ENCODE peak calls at places on chromosomes 13 and 19, in six cellular contexts. I, L, F, M, J and O are unnamed samples.

GRCh38 chr13:99307648-99308339 is 595 bp upstream of the GPR183 start:
- DNase-seq in I (peak; percentile 75), L (no peak), F (no peak), M (no peak), J (peak; percentile 74), O (peak; percentile 43)

GRCh38 chr19:10010247-10010691 is at the start of gene COL5A3:
- DNase-seq in I (no peak), L (peak; percentile 35), F (no peak), M (peak; percentile 46), J (no peak), O (no peak)

GRCh38 chr13:37369618-37370017 is 228.9 kb downstream of the POSTN start:
- DNase-seq in I (no peak), L (no peak), F (no peak), M (no peak), J (peak; percentile 12), O (no peak)

GRCh38 chr19:7337380-7338194 is 11.2 kb upstream of the ARHGEF18 start:
- DNase-seq in I (no peak), L (peak; percentile 25), F (peak; percentile 99), M (peak; percentile 24), J (no peak), O (no peak)

GRCh38 chr19:8500158-8500557 is 2.3 kb downstream of the PRAM1 start:
- DNase-seq in I (no peak), L (no peak), F (no peak), M (no peak), J (no peak), O (no peak)

GRCh38 chr19:53432088-53432661 is 391 bp downstream of the ZNF761 start:
- DNase-seq in I (peak; percentile 65), L (peak; percentile 55), F (no peak), M (no peak), J (no peak), O (no peak)

GRCh38 chr13:81442904-81443303 is 1102.0 kb upstream of the SPRY2 start:
- DNase-seq in I (no peak), L (no peak), F (no peak), M (no peak), J (no peak), O (no peak)

GRCh38 chr19:2973229-2973628 is 4.1 kb upstream of the TLE6 start:
- DNase-seq in I (peak; percentile 73), L (no peak), F (no peak), M (peak; percentile 66), J (no peak), O (no peak)

GRCh38 chr19:56942749-56943148 is 102.2 kb upstream of the PEG3 start:
- DNase-seq in I (peak; percentile 69), L (no peak), F (no peak), M (no peak), J (no peak), O (peak; percentile 6)

GRCh38 chr19:47573076-47574026 is at the start of gene ZNF541:
- DNase-seq in I (peak; percentile 82), L (peak; percentile 59), F (no peak), M (peak; percentile 41), J (peak; percentile 29), O (peak; percentile 89)

DNA sequence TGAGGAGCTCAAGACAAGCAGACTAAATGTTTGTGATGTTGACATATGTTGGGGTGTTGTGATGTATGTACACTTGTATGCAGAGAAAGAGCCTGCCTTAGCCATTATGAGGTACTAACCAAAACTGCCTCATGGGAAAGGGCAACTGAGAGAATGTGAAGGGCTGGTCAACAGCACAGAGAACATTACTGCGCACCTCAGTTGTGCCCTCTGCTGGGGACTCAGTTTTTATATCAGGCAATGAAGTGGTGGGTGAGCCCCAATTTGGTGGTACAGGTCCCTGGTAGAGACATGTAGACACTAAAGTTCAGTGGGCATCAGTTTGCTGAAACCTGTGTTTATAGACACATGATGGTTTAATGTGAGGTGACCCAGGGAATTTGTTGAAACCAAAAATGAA is 286.9 kb downstream of the DCT start:
- DNase-seq in I (no peak), L (peak; percentile 62), F (no peak), M (peak; percentile 30), J (peak; percentile 16), O (no peak)
- TF ChIP-seq CTCF in I (peak; percentile 15), L (no peak), F (peak; percentile 24), M (no peak), J (peak; percentile 52), O (no peak)

GRCh38 chr19:44623626-44624025 is 10.3 kb downstream of the IGSF23 start:
- DNase-seq in I (no peak), L (no peak), F (no peak), M (no peak), J (no peak), O (no peak)

GRCh38 chr19:44625531-44626066 is 12.2 kb downstream of the IGSF23 start:
- DNase-seq in I (no peak), L (no peak), F (no peak), M (no peak), J (no peak), O (no peak)

GRCh38 chr19:44627631-44628030 is 14.3 kb downstream of the IGSF23 start:
- DNase-seq in I (no peak), L (no peak), F (no peak), M (no peak), J (no peak), O (no peak)

GRCh38 chr19:44624840-44625354 is 11.5 kb downstream of the IGSF23 start:
- DNase-seq in I (no peak), L (no peak), F (no peak), M (no peak), J (no peak), O (no peak)

GRCh38 chr19:44626067-44626624 is 12.8 kb downstream of the IGSF23 start:
- DNase-seq in I (no peak), L (no peak), F (no peak), M (no peak), J (peak; percentile 94), O (no peak)
- TF ChIP-seq CTCF in I (no peak), L (no peak), F (no peak), M (no peak), J (no peak), O (no peak)

DNA sequence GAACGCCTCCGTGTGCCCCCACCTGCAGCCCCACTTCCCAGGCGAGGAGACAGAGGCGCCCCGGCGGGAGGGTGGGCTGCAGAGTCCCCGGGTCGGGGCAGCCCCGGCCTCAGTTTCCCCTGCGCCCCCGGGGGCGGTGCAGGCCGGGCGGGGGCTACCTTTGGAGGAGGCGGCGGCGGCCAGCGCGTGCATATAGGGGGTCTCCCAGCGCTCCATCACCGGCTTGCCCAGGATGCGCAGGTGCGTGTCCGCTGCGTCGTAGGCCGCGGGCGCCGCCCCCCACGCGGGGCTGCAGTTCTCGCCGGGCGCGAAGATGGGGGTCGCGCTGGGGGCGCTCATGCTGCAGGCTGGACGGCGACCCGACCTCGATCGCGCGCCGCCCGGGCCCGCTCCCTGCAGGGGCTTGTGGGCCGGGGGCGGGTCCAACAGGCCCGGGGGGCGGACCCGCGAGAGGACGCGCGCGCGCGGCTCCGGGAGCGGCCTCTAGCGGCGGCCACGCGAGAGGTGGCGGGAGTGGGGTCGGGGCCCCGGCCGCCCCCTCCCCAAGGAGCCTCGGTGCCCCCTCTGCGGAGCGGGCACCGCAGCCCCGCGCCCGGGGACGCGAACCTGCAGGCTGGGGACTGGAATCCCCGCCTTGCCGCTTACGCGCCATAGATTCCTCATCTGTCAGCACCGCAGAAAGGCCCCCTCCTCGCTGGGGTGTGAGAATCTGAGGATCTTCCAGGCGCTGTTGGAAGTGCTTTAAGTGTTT is at the start of gene GAMT:
- DNase-seq in I (no peak), L (no peak), F (no peak), M (no peak), J (no peak), O (no peak)
- TF ChIP-seq CTCF in I (peak; percentile 48), L (peak; percentile 11), F (peak; percentile 48), M (peak; percentile 60), J (peak; percentile 20), O (peak; percentile 63)

GRCh38 chr13:50552424-50552966 is 291.0 kb downstream of the DLEU7 start:
- DNase-seq in I (no peak), L (no peak), F (no peak), M (no peak), J (no peak), O (no peak)
- TF ChIP-seq CTCF in I (no peak), L (no peak), F (no peak), M (no peak), J (no peak), O (no peak)

GRCh38 chr19:50376166-50377050 is at the start of gene NR1H2:
- DNase-seq in I (peak; percentile 97), L (peak; percentile 98), F (peak; percentile 90), M (peak; percentile 95), J (peak; percentile 98), O (peak; percentile 93)
- TF ChIP-seq CTCF in I (no peak), L (no peak), F (no peak), M (peak; percentile 34), J (no peak), O (no peak)

GRCh38 chr13:98143157-98143553 is 261 bp downstream of the FARP1 start:
- DNase-seq in I (no peak), L (peak; percentile 54), F (no peak), M (no peak), J (no peak), O (no peak)

GRCh38 chr13:98142427-98143156 is at the start of gene FARP1:
- DNase-seq in I (peak; percentile 79), L (peak; percentile 78), F (no peak), M (peak; percentile 41), J (peak; percentile 66), O (no peak)

GRCh38 chr13:98143601-98144500 is 957 bp downstream of the FARP1 start:
- DNase-seq in I (no peak), L (peak; percentile 23), F (no peak), M (no peak), J (peak; percentile 53), O (no peak)

GRCh38 chr13:98141938-98142426 is 912 bp upstream of the FARP1 start:
- DNase-seq in I (no peak), L (peak; percentile 23), F (no peak), M (no peak), J (no peak), O (no peak)

DNA sequence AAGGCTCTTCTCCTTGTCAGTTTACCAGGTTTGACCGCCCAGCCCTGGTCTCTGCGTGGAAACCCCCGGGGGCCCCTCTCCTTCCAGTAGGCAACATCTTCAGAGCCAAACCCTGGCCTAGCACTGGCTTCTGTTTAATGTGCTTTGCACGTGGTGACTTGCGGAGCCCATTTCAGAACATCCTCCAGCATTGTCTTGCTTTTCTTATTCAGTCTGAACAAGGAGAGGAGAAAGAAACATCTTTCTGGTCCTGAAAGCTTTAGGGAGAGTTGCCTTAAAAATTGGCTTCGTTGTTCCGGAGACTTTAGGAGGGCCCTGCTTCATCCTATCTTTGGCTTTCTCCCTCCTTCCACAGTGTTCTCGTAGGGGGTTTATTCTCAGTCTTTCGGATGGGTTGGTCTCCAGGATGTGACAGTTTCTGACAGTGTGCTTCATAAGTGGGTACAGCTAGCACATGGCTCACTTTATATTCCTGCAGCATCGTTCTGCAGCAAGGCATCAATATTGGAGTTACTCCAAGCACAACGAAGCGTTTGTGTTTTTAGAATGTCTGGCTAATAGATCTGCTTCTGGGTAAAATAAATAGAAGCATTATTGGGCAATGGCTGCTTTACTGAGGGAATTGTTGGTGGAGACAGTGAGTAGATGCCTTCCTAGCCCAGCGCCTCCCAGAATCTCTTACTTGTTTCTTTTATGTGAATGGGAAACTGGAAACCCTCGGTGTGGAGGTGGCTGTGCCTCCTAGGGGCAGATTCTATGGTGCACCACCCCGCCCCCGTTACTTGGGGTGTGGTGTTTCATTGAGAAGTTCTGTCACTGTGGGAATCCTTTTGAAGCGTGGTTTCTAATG is 1.8 kb downstream of the FARP1 start:
- DNase-seq in I (no peak), L (peak; percentile 34), F (no peak), M (no peak), J (peak; percentile 60), O (no peak)
- TF ChIP-seq CTCF in I (no peak), L (no peak), F (no peak), M (no peak), J (peak; percentile 29), O (no peak)